ENCODE peak calls at places on chromosome 3, in five cellular contexts. U is AG10803, S is WERI-Rb-1, G is lower lobe of right lung, O is cardiac fibroblast. E is an unnamed sample.

GRCh38 chr3:37491776-37492175 is 317.4 kb upstream of the LRRFIP2 start:
- DNase-seq in U (peak), S (no peak), G (no peak), O (no peak), E (no peak)

GRCh38 chr3:46369675-46370132 is 1.0 kb upstream of the CCR5 start:
- DNase-seq in U (no peak), S (no peak), G (no peak), O (no peak), E (no peak)

GRCh38 chr3:150746791-150747590 is 16.0 kb downstream of the SIAH2 start:
- DNase-seq in U (no peak), S (no peak), G (no peak), O (no peak), E (no peak)

GRCh38 chr3:171982829-171983228 is 56.5 kb upstream of the FNDC3B start:
- DNase-seq in U (peak), S (no peak), G (no peak), O (peak), E (peak)

GRCh38 chr3:146163584-146163983 is 2.6 kb upstream of the PLOD2 start:
- DNase-seq in U (peak), S (no peak), G (no peak), O (peak), E (peak)

GRCh38 chr3:173913985-173914421 is 516.5 kb downstream of the NLGN1 start:
- DNase-seq in U (peak), S (no peak), G (no peak), O (no peak), E (no peak)

GRCh38 chr3:152331975-152332374 is 63.2 kb downstream of the MBNL1 start:
- DNase-seq in U (no peak), S (no peak), G (no peak), O (no peak), E (no peak)

GRCh38 chr3:160921020-160921635 is 165.1 kb downstream of the PPM1L start:
- DNase-seq in U (peak), S (peak), G (no peak), O (peak), E (peak)

GRCh38 chr3:63863150-63864007 is at the start of the genes ATXN7 and THOC7:
- DNase-seq in U (peak), S (peak), G (peak), O (peak), E (peak)

GRCh38 chr3:48128779-48129178 is 59.4 kb downstream of the CDC25A start:
- DNase-seq in U (no peak), S (no peak), G (no peak), O (no peak), E (no peak)

GRCh38 chr3:111809196-111809595 is 49.9 kb upstream of the PHLDB2 start:
- DNase-seq in U (peak), S (no peak), G (no peak), O (peak), E (peak)

GRCh38 chr3:12425850-12426579 is 58.3 kb upstream of the TSEN2 start:
- DNase-seq in U (no peak), S (no peak), G (no peak), O (no peak), E (no peak)

GRCh38 chr3:89946863-89947262 is 839.4 kb downstream of the EPHA3 start:
- DNase-seq in U (no peak), S (no peak), G (no peak), O (no peak), E (no peak)

GRCh38 chr3:111070772-111071256 is 802 bp upstream of the NECTIN3 start:
- DNase-seq in U (no peak), S (no peak), G (no peak), O (no peak), E (no peak)

GRCh38 chr3:85498177-85498576 is 539.4 kb downstream of the CADM2 start:
- DNase-seq in U (no peak), S (no peak), G (no peak), O (no peak), E (no peak)

GRCh38 chr3:29693863-29694262 is 413.0 kb downstream of the RBMS3 start:
- DNase-seq in U (peak), S (no peak), G (peak), O (peak), E (peak)

GRCh38 chr3:43998374-43998840 is 243.3 kb upstream of the TOPAZ1 start:
- DNase-seq in U (no peak), S (no peak), G (peak), O (no peak), E (no peak)

GRCh38 chr3:43063114-43063513 is 42.8 kb downstream of the POMGNT2 start:
- DNase-seq in U (no peak), S (no peak), G (no peak), O (no peak), E (no peak)

GRCh38 chr3:42216820-42217416 is 49.1 kb downstream of the CCK start:
- DNase-seq in U (peak), S (no peak), G (no peak), O (no peak), E (no peak)

GRCh38 chr3:181725830-181726229 is 14.1 kb downstream of the SOX2 start:
- DNase-seq in U (no peak), S (no peak), G (no peak), O (no peak), E (no peak)

GRCh38 chr3:181727122-181728036 is 15.7 kb downstream of the SOX2 start:
- DNase-seq in U (no peak), S (no peak), G (no peak), O (no peak), E (peak)

GRCh38 chr3:181728470-181728869 is 16.7 kb downstream of the SOX2 start:
- DNase-seq in U (no peak), S (no peak), G (no peak), O (no peak), E (no peak)

GRCh38 chr3:181725033-181725775 is 13.5 kb downstream of the SOX2 start:
- DNase-seq in U (no peak), S (no peak), G (no peak), O (no peak), E (no peak)

GRCh38 chr3:181726351-181727121 is 14.8 kb downstream of the SOX2 start:
- DNase-seq in U (no peak), S (peak), G (no peak), O (no peak), E (no peak)
- TF ChIP-seq CTCF in U (no peak), S (no peak), G (no peak), O (no peak), E (no peak)

GRCh38 chr3:14410106-14410500 is 7.7 kb downstream of the SLC6A6 start:
- DNase-seq in U (no peak), S (no peak), G (no peak), O (no peak), E (no peak)
- H3K4me3 ChIP-seq in U (no peak), S (no peak), G (no peak), O (no peak), E (no peak)

GRCh38 chr3:57971975-57972374 is 36.2 kb upstream of the FLNB start:
- DNase-seq in U (no peak), S (no peak), G (no peak), O (no peak), E (no peak)
- TF ChIP-seq CTCF in U (no peak), S (no peak), G (no peak), O (no peak), E (no peak)

GRCh38 chr3:153980252-153980590 is 141.0 kb upstream of the ARHGEF26 start:
- DNase-seq in U (no peak), S (peak), G (no peak), O (no peak), E (no peak)
- H3K4me3 ChIP-seq in U (no peak), S (no peak), G (no peak), O (no peak), E (no peak)

GRCh38 chr3:113531826-113532697 is at the start of gene SIDT1:
- DNase-seq in U (no peak), S (no peak), G (peak), O (peak), E (no peak)
- TF ChIP-seq CTCF in U (peak), S (no peak), G (peak), O (no peak), E (no peak)

DNA sequence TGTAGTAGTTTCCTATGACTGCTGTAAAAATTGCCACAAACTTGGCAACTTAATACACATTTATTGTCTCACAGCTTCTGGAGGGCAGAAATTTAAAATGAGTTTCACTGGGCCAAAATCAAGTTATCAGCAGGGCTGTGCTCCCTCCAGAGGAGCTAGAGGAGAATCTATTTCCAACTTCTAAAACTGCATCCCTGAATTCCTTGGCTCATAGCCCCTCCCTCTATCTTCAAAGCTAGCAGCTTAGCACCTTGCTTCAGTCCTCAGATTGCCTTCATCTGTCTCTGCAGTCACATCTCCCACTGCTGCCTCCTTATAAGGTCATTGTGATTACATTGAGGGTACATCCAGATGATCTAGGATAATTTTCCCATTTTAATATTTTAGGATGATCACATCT is 17.8 kb upstream of the GADL1 start:
- DNase-seq in U (no peak), S (no peak), G (no peak), O (no peak), E (no peak)
- H3K4me3 ChIP-seq in U (no peak), S (no peak), G (no peak), O (no peak), E (no peak)

GRCh38 chr3:55036883-55037577 is 109.2 kb upstream of the LRTM1 start:
- DNase-seq in U (no peak), S (no peak), G (no peak), O (no peak), E (no peak)

GRCh38 chr3:55042591-55042990 is 114.7 kb upstream of the LRTM1 start:
- DNase-seq in U (peak), S (no peak), G (no peak), O (peak), E (peak)
- TF ChIP-seq CTCF in U (peak), S (no peak), G (no peak), O (no peak), E (no peak)

E was measured in foreskin fibroblast.